ENCODE peak calls at places on chromosomes 13 and 19, in eight cellular contexts. W is T-helper 1 cell; P is activated CD4-positive, alpha-beta T cell treated with anti-CD3 and anti-CD28 coated beads, Interleukin-2, amount 50 U/mL, for 4 hours; Z is immature natural killer cell; B is NCI-H226; R is RPMI7951; D is AG04449; V is fibroblast of pulmonary artery. A is an unnamed sample.

GRCh38 chr13:99028890-99029289 is 51.0 kb upstream of the DOCK9 start:
- DNase-seq in W (peak), P (peak), Z (peak), B (no peak), R (no peak), D (no peak), V (no peak), A (no peak)

GRCh38 chr13:80712026-80712425 is 371.1 kb upstream of the SPRY2 start:
- DNase-seq in W (no peak), P (no peak), Z (no peak), B (no peak), R (no peak), D (no peak), V (peak), A (no peak)

GRCh38 chr19:58237324-58237723 is 8.6 kb downstream of the ZNF544 start:
- DNase-seq in W (no peak), P (no peak), Z (no peak), B (no peak), R (no peak), D (no peak), V (no peak), A (no peak)

GRCh38 chr13:113667771-113668490 is 912 bp downstream of the GRK1 start:
- DNase-seq in W (no peak), P (no peak), Z (no peak), B (no peak), R (no peak), D (no peak), V (no peak), A (no peak)

GRCh38 chr13:92821324-92821723 is 405.3 kb upstream of the GPC6 start:
- DNase-seq in W (no peak), P (no peak), Z (no peak), B (no peak), R (no peak), D (no peak), V (no peak), A (no peak)

GRCh38 chr13:25171517-25172302 is at the start of gene AMER2:
- DNase-seq in W (no peak), P (no peak), Z (no peak), B (no peak), R (no peak), D (no peak), V (peak), A (no peak)

GRCh38 chr13:48138270-48138669 is 43.4 kb upstream of the MED4 start:
- DNase-seq in W (no peak), P (no peak), Z (no peak), B (no peak), R (no peak), D (no peak), V (no peak), A (no peak)

GRCh38 chr19:45104658-45105384 is 11.8 kb downstream of the PPP1R37 start:
- DNase-seq in W (no peak), P (no peak), Z (no peak), B (no peak), R (no peak), D (no peak), V (no peak), A (no peak)

GRCh38 chr19:52963229-52963760 is 614 bp upstream of the ZNF816 start:
- DNase-seq in W (peak), P (no peak), Z (no peak), B (no peak), R (no peak), D (no peak), V (no peak), A (no peak)

GRCh38 chr13:30308548-30308947 is 1.2 kb upstream of the KATNAL1 start:
- DNase-seq in W (no peak), P (no peak), Z (no peak), B (peak), R (peak), D (no peak), V (peak), A (no peak)

GRCh38 chr13:43751624-43752023 is 35.1 kb downstream of the ENOX1 start:
- DNase-seq in W (no peak), P (no peak), Z (no peak), B (no peak), R (no peak), D (no peak), V (peak), A (no peak)

GRCh38 chr13:43986395-43986794 is 106.7 kb downstream of the LACC1 start:
- DNase-seq in W (no peak), P (no peak), Z (no peak), B (no peak), R (no peak), D (no peak), V (peak), A (no peak)

GRCh38 chr13:50729177-50729576 is 114.3 kb downstream of the DLEU7 start:
- DNase-seq in W (no peak), P (no peak), Z (no peak), B (no peak), R (no peak), D (no peak), V (no peak), A (no peak)

GRCh38 chr19:2083174-2083854 is 12.8 kb downstream of the MOB3A start:
- DNase-seq in W (peak), P (peak), Z (peak), B (no peak), R (no peak), D (no peak), V (no peak), A (no peak)

GRCh38 chr19:4080473-4080872 is 13.8 kb upstream of the ZBTB7A start:
- DNase-seq in W (no peak), P (no peak), Z (no peak), B (no peak), R (no peak), D (no peak), V (no peak), A (no peak)

GRCh38 chr19:38734426-38735256 is 9.6 kb downstream of the CAPN12 start:
- DNase-seq in W (peak), P (no peak), Z (peak), B (no peak), R (peak), D (no peak), V (no peak), A (no peak)

GRCh38 chr13:31088826-31089420 is 72.8 kb downstream of the HSPH1 start:
- DNase-seq in W (no peak), P (no peak), Z (no peak), B (no peak), R (no peak), D (no peak), V (no peak), A (no peak)

GRCh38 chr13:20331949-20332348 is 99.8 kb upstream of the GJB6 start:
- DNase-seq in W (no peak), P (no peak), Z (no peak), B (no peak), R (no peak), D (no peak), V (no peak), A (no peak)

GRCh38 chr13:42039457-42039945 is 8.9 kb upstream of the DGKH start:
- DNase-seq in W (no peak), P (no peak), Z (no peak), B (no peak), R (no peak), D (no peak), V (no peak), A (no peak)

GRCh38 chr19:9729162-9729561 is 39.4 kb downstream of the ZNF846 start:
- DNase-seq in W (no peak), P (no peak), Z (no peak), B (no peak), R (no peak), D (no peak), V (no peak), A (no peak)

GRCh38 chr19:39341122-39341719 is 1.0 kb upstream of the SAMD4B start:
- DNase-seq in W (no peak), P (peak), Z (no peak), B (peak), R (peak), D (no peak), V (no peak), A (no peak)

GRCh38 chr13:96822900-96823299 is 171.4 kb downstream of the OXGR1 start:
- DNase-seq in W (no peak), P (no peak), Z (no peak), B (no peak), R (peak), D (no peak), V (peak), A (no peak)

GRCh38 chr13:73531014-73531413 is 472.2 kb downstream of the KLF5 start:
- DNase-seq in W (no peak), P (no peak), Z (no peak), B (no peak), R (no peak), D (no peak), V (no peak), A (no peak)

GRCh38 chr13:47287291-47287751 is 390.5 kb upstream of the HTR2A start:
- DNase-seq in W (no peak), P (no peak), Z (no peak), B (no peak), R (peak), D (peak), V (peak), A (no peak)

GRCh38 chr13:94620286-94620896 is 18.7 kb downstream of the GPR180 start:
- DNase-seq in W (no peak), P (no peak), Z (no peak), B (no peak), R (no peak), D (no peak), V (peak), A (no peak)

GRCh38 chr13:41059466-41059865 is 1.8 kb upstream of the WBP4 start:
- DNase-seq in W (no peak), P (no peak), Z (no peak), B (no peak), R (no peak), D (no peak), V (no peak), A (no peak)

GRCh38 chr13:113828282-113828825 is 35.5 kb downstream of the GAS6 start:
- DNase-seq in W (no peak), P (no peak), Z (no peak), B (no peak), R (no peak), D (no peak), V (no peak), A (no peak)

GRCh38 chr19:10655457-10656312 is 1.5 kb downstream of the ILF3 start:
- DNase-seq in W (no peak), P (no peak), Z (no peak), B (peak), R (peak), D (no peak), V (peak), A (no peak)

GRCh38 chr19:45770192-45771101 is 1.4 kb upstream of the SIX5 start:
- DNase-seq in W (peak), P (peak), Z (peak), B (peak), R (peak), D (peak), V (peak), A (peak)

GRCh38 chr13:110183925-110184324 is 123.0 kb downstream of the COL4A1 start:
- DNase-seq in W (no peak), P (no peak), Z (no peak), B (no peak), R (no peak), D (no peak), V (no peak), A (no peak)

GRCh38 chr13:42807236-42807635 is 25.9 kb downstream of the FAM216B start:
- DNase-seq in W (no peak), P (no peak), Z (no peak), B (no peak), R (peak), D (no peak), V (no peak), A (no peak)

GRCh38 chr13:105655046-105655445 is 880.4 kb downstream of the EFNB2 start:
- DNase-seq in W (no peak), P (no peak), Z (no peak), B (peak), R (peak), D (peak), V (peak), A (no peak)

GRCh38 chr13:108272333-108272732 is 2.8 kb downstream of the TNFSF13B start:
- DNase-seq in W (no peak), P (no peak), Z (no peak), B (no peak), R (no peak), D (no peak), V (no peak), A (no peak)

GRCh38 chr19:39408392-39409206 is 2.0 kb downstream of the ZFP36 start:
- DNase-seq in W (peak), P (no peak), Z (peak), B (no peak), R (peak), D (no peak), V (peak), A (no peak)

GRCh38 chr13:30388401-30389283 is 33.7 kb upstream of the UBE2L5 start:
- DNase-seq in W (no peak), P (no peak), Z (no peak), B (no peak), R (no peak), D (no peak), V (peak), A (no peak)

GRCh38 chr13:71873418-71874276 is 6.6 kb upstream of the DACH1 start:
- DNase-seq in W (no peak), P (no peak), Z (no peak), B (no peak), R (no peak), D (no peak), V (no peak), A (no peak)

GRCh38 chr19:1856698-1857603 is 6.4 kb downstream of the KLF16 start:
- DNase-seq in W (peak), P (peak), Z (peak), B (peak), R (peak), D (no peak), V (peak), A (peak)